ENCODE peak calls at places on chromosomes 6 and 20, in five cellular contexts. F, J, L, S and P are unnamed samples. For H3K4me1 and H3K27me3, the result is how much of the 10 kb centered on the place peaks cover.

GRCh38 chr6:113809818-113810217 is 47.3 kb upstream of the MARCKS start:
- DNase-seq in F (no peak), J (no peak), L (no peak), S (no peak), P (no peak)

GRCh38 chr6:40937491-40937890 is 101.5 kb downstream of the UNC5CL start:
- DNase-seq in F (no peak), J (no peak), L (no peak), S (no peak), P (no peak)

GRCh38 chr6:3777695-3778461 is 26.4 kb upstream of the PXDC1 start:
- DNase-seq in F (no peak), J (no peak), L (no peak), S (no peak), P (no peak)

GRCh38 chr20:45016089-45016641 is 49.9 kb downstream of the STK4 start:
- DNase-seq in F (peak), J (no peak), L (no peak), S (no peak), P (no peak)

GRCh38 chr6:137105375-137105774 is 60.6 kb upstream of the IL20RA start:
- DNase-seq in F (no peak), J (no peak), L (no peak), S (no peak), P (no peak)

GRCh38 chr6:35594503-35595186 is 81.9 kb upstream of the TULP1 start:
- DNase-seq in F (no peak), J (no peak), L (no peak), S (no peak), P (no peak)

GRCh38 chr6:64664480-64664879 is 1028.9 kb downstream of the PHF3 start:
- DNase-seq in F (no peak), J (no peak), L (no peak), S (no peak), P (no peak)

GRCh38 chr6:165886169-165886568 is 223.1 kb upstream of the PDE10A start:
- DNase-seq in F (no peak), J (no peak), L (no peak), S (no peak), P (no peak)

GRCh38 chr6:123681957-123682462 is 45.3 kb upstream of the TRDN start:
- DNase-seq in F (no peak), J (no peak), L (no peak), S (no peak), P (no peak)

GRCh38 chr6:33983109-33983475 is 162.8 kb downstream of the GRM4 start:
- DNase-seq in F (no peak), J (no peak), L (no peak), S (no peak), P (no peak)

GRCh38 chr6:4472953-4473642 is 303.1 kb upstream of the CDYL start:
- DNase-seq in F (peak), J (no peak), L (no peak), S (no peak), P (no peak)

GRCh38 chr6:133526436-133526835 is 285.3 kb downstream of the EYA4 start:
- DNase-seq in F (no peak), J (no peak), L (no peak), S (no peak), P (no peak)

GRCh38 chr20:46325788-46326472 is 17.6 kb upstream of the CDH22 start:
- DNase-seq in F (no peak), J (no peak), L (no peak), S (no peak), P (no peak)

GRCh38 chr20:13874269-13875158 is 89.7 kb downstream of the NDUFAF5 start:
- DNase-seq in F (no peak), J (no peak), L (no peak), S (no peak), P (no peak)

GRCh38 chr20:13875265-13875811 is 90.5 kb downstream of the NDUFAF5 start:
- DNase-seq in F (no peak), J (no peak), L (no peak), S (no peak), P (no peak)

GRCh38 chr20:13873814-13874213 is 89.0 kb downstream of the NDUFAF5 start:
- DNase-seq in F (no peak), J (no peak), L (no peak), S (no peak), P (no peak)

GRCh38 chr20:13877789-13878188 is 93.0 kb downstream of the NDUFAF5 start:
- DNase-seq in F (no peak), J (no peak), L (no peak), S (no peak), P (no peak)

GRCh38 chr20:13878600-13878999 is 93.8 kb downstream of the NDUFAF5 start:
- DNase-seq in F (no peak), J (no peak), L (no peak), S (no peak), P (no peak)
- H3K4me1 ChIP-seq in F (under half), J (under half), L (under half), S (under half), P (under half)

GRCh38 chr6:45420083-45420908 is 42.6 kb upstream of the SUPT3H start:
- DNase-seq in F (no peak), J (no peak), L (peak), S (no peak), P (no peak)

GRCh38 chr6:45423111-45423900 is 45.6 kb upstream of the SUPT3H start:
- DNase-seq in F (peak), J (no peak), L (no peak), S (no peak), P (no peak)

GRCh38 chr6:45422541-45423110 is 44.9 kb upstream of the SUPT3H start:
- DNase-seq in F (peak), J (no peak), L (peak), S (peak), P (no peak)

GRCh38 chr6:45420909-45421699 is 43.4 kb upstream of the SUPT3H start:
- DNase-seq in F (no peak), J (no peak), L (peak), S (no peak), P (no peak)

DNA sequence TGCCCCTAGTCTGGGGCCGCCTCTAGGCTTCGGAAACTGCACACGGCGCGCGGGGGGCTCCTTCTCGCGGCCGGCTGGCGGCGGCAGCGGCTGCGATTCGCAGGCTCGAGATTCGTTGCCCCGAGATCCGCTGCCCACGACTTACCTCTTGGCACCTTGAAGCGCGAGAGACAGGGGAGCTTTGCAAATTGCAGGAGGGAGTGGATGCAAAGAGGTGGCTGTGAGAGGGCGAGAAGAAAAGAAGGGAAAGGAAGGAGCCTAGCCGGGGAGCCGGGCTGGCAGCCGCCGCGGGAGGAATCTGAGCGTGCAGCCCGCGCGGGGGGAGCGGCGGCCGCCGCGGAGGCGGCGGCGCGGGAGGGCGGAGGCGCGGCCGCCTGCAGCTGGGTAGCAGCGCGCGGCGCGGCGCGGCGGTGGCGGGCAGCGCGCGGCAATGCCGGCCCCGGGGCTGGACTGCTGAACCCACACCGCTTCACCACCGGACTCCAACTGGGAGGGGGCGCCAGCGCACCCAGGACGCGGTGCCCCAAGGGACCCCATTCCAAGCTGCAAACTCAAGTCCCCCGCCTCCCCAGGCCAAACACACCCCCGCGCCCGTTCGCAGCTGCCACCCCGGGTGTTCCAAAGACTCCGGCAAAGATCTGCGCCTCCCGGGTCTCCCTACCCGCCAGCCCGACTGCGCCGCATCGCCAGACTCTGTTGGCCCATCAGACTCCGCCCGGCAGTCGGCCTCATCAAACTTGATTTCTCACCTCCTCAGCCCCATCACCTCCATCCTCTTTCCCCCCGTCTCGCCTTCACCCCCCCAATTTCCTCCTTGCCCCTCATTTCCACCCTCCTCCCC is 44.2 kb upstream of the SUPT3H start:
- DNase-seq in F (peak), J (no peak), L (peak), S (peak), P (no peak)
- H3K27me3 ChIP-seq in F (half or more), J (under half), L (under half), S (half or more), P (under half)

GRCh38 chr20:17504326-17504897 is 26.8 kb downstream of the BFSP1 start:
- DNase-seq in F (no peak), J (no peak), L (no peak), S (peak), P (no peak)
- H3K4me3 ChIP-seq in F (peak), J (peak), L (peak), S (peak), P (no peak)

DNA sequence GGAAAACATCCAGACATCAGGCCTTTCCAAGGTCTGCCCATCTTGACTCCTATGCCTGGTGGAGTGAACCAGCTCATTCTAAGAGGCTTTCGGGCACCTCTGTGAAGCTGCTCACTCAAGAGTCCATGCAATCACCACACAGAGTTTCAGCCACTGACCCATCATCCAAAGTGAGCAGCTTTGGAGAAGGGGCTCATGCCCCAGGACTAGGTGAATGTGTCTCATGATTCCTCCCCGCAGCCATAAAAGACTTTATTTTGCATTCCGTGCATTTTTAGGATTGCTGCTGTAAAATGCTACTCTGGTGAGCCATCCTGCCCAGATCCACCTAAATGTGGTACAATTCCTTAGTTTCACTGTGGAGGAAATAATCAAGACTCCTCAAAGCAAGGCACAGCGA is 44.5 kb upstream of the EZR start:
- DNase-seq in F (no peak), J (no peak), L (no peak), S (no peak), P (no peak)
- H3K4me1 ChIP-seq in F (under half), J (under half), L (under half), S (under half), P (under half)